ENCODE peak calls at places on chromosomes 5 and 9, in five cellular contexts. J is neuronal stem cell, E is H9, S is mesenchymal stem cell, K is H1. H is an unnamed sample. For H3K27me3, the result is how much of the 10 kb centered on the place peaks cover.

GRCh38 chr5:181203842-181204560 is 995 bp downstream of the TRIM7 start:
- DNase-seq in J (no peak), E (peak), S (peak), K (no peak), H (no peak)

GRCh38 chr5:139670369-139671095 is 22.4 kb downstream of the CXXC5 start:
- DNase-seq in J (no peak), E (no peak), S (peak), K (no peak), H (no peak)

GRCh38 chr5:128236334-128236733 is 152.8 kb downstream of the SLC12A2 start:
- DNase-seq in J (no peak), E (no peak), S (no peak), K (no peak), H (no peak)

GRCh38 chr5:156783092-156783491 is 67.0 kb upstream of the PPP1R2B start:
- DNase-seq in J (no peak), E (no peak), S (no peak), K (no peak), H (no peak)

GRCh38 chr5:160213537-160213936 is 15.8 kb upstream of the FABP6 start:
- DNase-seq in J (no peak), E (no peak), S (no peak), K (no peak), H (peak)

GRCh38 chr5:56476487-56476856 is 243.3 kb upstream of the ANKRD55 start:
- DNase-seq in J (no peak), E (no peak), S (no peak), K (no peak), H (no peak)

GRCh38 chr9:95008151-95008771 is 281.8 kb downstream of the AOPEP start:
- DNase-seq in J (no peak), E (no peak), S (no peak), K (no peak), H (no peak)

GRCh38 chr5:54703091-54703490 is 185.5 kb downstream of the SNX18 start:
- DNase-seq in J (peak), E (no peak), S (peak), K (no peak), H (no peak)

GRCh38 chr5:90878549-90879196 is 320.1 kb downstream of the ADGRV1 start:
- DNase-seq in J (no peak), E (no peak), S (peak), K (no peak), H (peak)

GRCh38 chr9:4796988-4797956 is 4.5 kb downstream of the RCL1 start:
- DNase-seq in J (peak), E (peak), S (peak), K (no peak), H (peak)

GRCh38 chr9:76302947-76303550 is 91.2 kb downstream of the RFK start:
- DNase-seq in J (peak), E (no peak), S (peak), K (no peak), H (peak)

GRCh38 chr9:107875571-107875980 is 386.0 kb upstream of the KLF4 start:
- DNase-seq in J (no peak), E (no peak), S (no peak), K (no peak), H (peak)

GRCh38 chr9:93129691-93130500 is 4.2 kb downstream of the NINJ1 start:
- DNase-seq in J (no peak), E (no peak), S (no peak), K (no peak), H (no peak)

GRCh38 chr5:127029513-127030258 is 672 bp downstream of the MARCHF3 start:
- DNase-seq in J (peak), E (peak), S (peak), K (no peak), H (peak)

GRCh38 chr5:138305797-138306196 is 25.8 kb downstream of the CDC25C start:
- DNase-seq in J (no peak), E (no peak), S (no peak), K (no peak), H (no peak)
- H2BK12ac ChIP-seq in J (no peak), E (no peak), S (no peak), K (no peak), H (no peak)

GRCh38 chr5:946720-947625 is 54.3 kb downstream of the TRIP13 start:
- DNase-seq in J (no peak), E (no peak), S (no peak), K (no peak), H (no peak)
- H3K27me3 ChIP-seq in J (under half), E (under half), S (half or more), K (under half), H (under half)

GRCh38 chr5:149210968-149211495 is 60.6 kb upstream of the AFAP1L1 start:
- DNase-seq in J (peak), E (no peak), S (peak), K (no peak), H (no peak)
- H2BK12ac ChIP-seq in J (no peak), E (no peak), S (peak), K (no peak), H (no peak)

DNA sequence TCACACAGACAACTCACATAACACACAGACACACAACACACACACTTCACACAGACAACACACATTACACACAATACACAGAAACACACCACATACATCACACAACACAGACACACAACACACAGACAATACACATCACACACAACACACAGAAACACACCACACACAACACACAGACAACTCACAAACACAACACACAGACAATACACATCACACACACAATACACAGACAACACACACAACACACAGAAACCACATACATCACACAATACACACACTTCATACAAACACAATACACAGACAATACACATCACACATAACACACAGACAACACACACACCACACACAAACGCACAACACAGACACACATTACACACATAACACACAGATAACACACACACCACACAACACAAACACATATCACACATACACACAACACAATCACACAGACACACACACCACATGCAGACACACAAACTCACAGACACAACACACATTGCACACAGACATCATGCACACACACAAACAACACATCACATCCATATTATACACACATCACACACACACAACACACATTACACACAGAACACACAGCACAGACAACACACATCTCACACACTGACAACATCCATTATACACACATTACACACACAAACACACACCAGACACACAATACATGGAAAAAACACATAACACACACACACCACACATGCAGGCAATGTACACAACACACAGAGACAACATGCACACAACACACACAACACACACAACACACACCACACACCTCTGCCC is 4.6 kb upstream of the CCDC187 start:
- DNase-seq in J (no peak), E (no peak), S (peak), K (no peak), H (no peak)
- H3K27me3 ChIP-seq in J (under half), E (under half), S (half or more), K (under half), H (under half)

GRCh38 chr9:1057910-1058309 is 7.8 kb downstream of the DMRT2 start:
- DNase-seq in J (no peak), E (no peak), S (no peak), K (no peak), H (no peak)
- H2BK12ac ChIP-seq in J (no peak), E (no peak), S (no peak), K (no peak), H (no peak)

GRCh38 chr5:73417307-73418035 is 31.1 kb downstream of the FOXD1 start:
- DNase-seq in J (no peak), E (no peak), S (peak), K (no peak), H (no peak)

GRCh38 chr5:73415171-73415570 is 33.4 kb downstream of the FOXD1 start:
- DNase-seq in J (no peak), E (no peak), S (no peak), K (no peak), H (no peak)

GRCh38 chr5:73412597-73412988 is 36.0 kb downstream of the FOXD1 start:
- DNase-seq in J (no peak), E (no peak), S (no peak), K (no peak), H (peak)

GRCh38 chr5:73418244-73418691 is 30.3 kb downstream of the FOXD1 start:
- DNase-seq in J (no peak), E (no peak), S (no peak), K (no peak), H (no peak)

GRCh38 chr5:73415617-73416016 is 33.0 kb downstream of the FOXD1 start:
- DNase-seq in J (no peak), E (no peak), S (no peak), K (no peak), H (no peak)
- H3K27me3 ChIP-seq in J (half or more), E (under half), S (half or more), K (under half), H (under half)

GRCh38 chr5:130514984-130515690 is 610.9 kb downstream of the CHSY3 start:
- DNase-seq in J (no peak), E (no peak), S (peak), K (no peak), H (no peak)
- H2BK12ac ChIP-seq in J (no peak), E (no peak), S (no peak), K (no peak), H (no peak)

DNA sequence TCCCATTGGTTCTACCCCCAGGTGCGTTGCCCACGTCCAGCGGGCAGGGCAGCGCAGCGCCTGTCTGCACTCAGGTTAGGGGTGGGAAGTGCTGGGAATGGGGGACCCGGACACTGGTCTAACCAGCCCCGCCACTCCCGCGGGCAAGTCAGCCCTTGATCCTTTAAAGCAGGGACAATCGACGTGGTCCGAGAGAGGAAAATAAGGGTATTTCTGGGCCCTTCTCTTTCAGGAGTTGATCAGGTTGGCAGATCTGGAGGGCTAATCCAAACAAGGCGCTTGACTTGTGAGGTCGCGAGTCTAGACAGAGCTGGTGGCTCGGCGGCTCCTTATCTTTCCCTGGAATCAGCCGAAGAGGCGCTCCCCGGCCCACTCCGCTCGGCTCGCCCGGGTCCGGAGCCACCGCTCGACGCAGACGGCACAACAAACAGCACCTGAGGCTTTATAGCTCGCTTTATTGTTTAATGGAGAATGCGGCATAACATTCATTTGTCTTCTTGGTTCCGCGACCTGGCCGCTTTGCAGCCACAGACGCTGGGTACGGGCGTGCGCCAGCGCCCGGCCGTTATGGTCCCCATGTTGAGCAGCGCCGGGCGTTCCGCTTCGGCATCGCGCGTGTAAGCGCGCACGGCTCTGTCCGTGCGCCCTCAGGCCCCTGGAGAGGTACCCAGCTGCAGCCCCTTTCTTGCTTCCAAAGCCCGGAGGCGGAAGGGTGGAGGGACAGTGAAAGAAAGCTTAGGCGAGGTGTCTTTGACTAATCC is 15.8 kb downstream of the ISL1 start:
- DNase-seq in J (peak), E (peak), S (peak), K (no peak), H (peak)
- H3K27me3 ChIP-seq in J (half or more), E (half or more), S (half or more), K (half or more), H (under half)

GRCh38 chr5:141399555-141400258 is 2.0 kb downstream of the PCDHGB5 start:
- DNase-seq in J (no peak), E (no peak), S (no peak), K (no peak), H (no peak)
- H2BK12ac ChIP-seq in J (no peak), E (no peak), S (no peak), K (no peak), H (no peak)

DNA sequence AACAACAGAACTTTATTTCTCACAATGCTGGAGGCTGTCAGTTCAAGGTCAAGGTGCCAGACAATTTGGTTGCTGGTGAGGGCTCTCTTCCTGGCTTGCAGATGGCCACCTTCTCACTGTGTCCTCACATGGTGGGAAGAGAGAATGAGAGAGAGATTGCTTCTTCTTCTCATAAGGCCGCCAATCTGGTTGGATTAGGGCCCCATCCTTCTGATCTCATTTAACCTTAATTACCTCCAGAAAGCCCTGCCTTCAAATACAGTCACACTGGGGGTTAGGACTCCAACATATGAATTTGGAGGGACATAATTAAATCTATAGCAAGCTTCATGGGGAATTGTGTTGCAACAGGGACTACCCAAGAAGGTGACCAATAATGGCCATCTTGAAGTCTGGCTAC is 110.2 kb downstream of the LHX2 start:
- DNase-seq in J (no peak), E (no peak), S (no peak), K (no peak), H (no peak)
- H3K27me3 ChIP-seq in J (under half), E (under half), S (under half), K (under half), H (under half)

H was measured in trophoblast cell.